ENCODE peak calls at places on chromosome 15, in seven cellular contexts. G, P, E, J, S, H and X are unnamed samples. For H4K20me1, the result is how much of the 10 kb centered on the place peaks cover.

GRCh38 chr15:40357246-40357645 is 773 bp upstream of the DISP2 start:
- DNase-seq in G (no peak), P (no peak), E (no peak), J (no peak), S (no peak), H (no peak), X (no peak)

GRCh38 chr15:43086551-43086950 is 19.3 kb downstream of the UBR1 start:
- DNase-seq in G (no peak), P (no peak), E (peak), J (no peak), S (peak), H (no peak), X (no peak)

GRCh38 chr15:66923438-66923881 is 141.9 kb upstream of the SMAD3 start:
- DNase-seq in G (peak), P (peak), E (no peak), J (no peak), S (no peak), H (no peak), X (no peak)

GRCh38 chr15:91148243-91148642 is 48.2 kb downstream of the SV2B start:
- DNase-seq in G (no peak), P (no peak), E (no peak), J (no peak), S (no peak), H (no peak), X (no peak)

GRCh38 chr15:69725957-69726356 is 273.3 kb downstream of the RPLP1 start:
- DNase-seq in G (no peak), P (no peak), E (no peak), J (no peak), S (no peak), H (no peak), X (no peak)

GRCh38 chr15:71333839-71334238 is 218.6 kb downstream of the THSD4 start:
- DNase-seq in G (no peak), P (no peak), E (peak), J (no peak), S (peak), H (no peak), X (no peak)

GRCh38 chr15:40328711-40329240 is 5.3 kb downstream of the INAFM2 start:
- DNase-seq in G (no peak), P (no peak), E (no peak), J (no peak), S (no peak), H (peak), X (no peak)

GRCh38 chr15:58551084-58551763 is 119.4 kb downstream of the LIPC start:
- DNase-seq in G (no peak), P (no peak), E (no peak), J (no peak), S (no peak), H (no peak), X (no peak)

GRCh38 chr15:57312323-57313133 is 63.8 kb upstream of the CGNL1 start:
- DNase-seq in G (no peak), P (no peak), E (no peak), J (no peak), S (no peak), H (no peak), X (no peak)

GRCh38 chr15:77568960-77569646 is 63.6 kb downstream of the LINGO1 start:
- DNase-seq in G (no peak), P (no peak), E (peak), J (peak), S (peak), H (no peak), X (no peak)

GRCh38 chr15:59165726-59166125 is 40.9 kb upstream of the LDHAL6B start:
- DNase-seq in G (no peak), P (no peak), E (no peak), J (peak), S (no peak), H (peak), X (peak)

GRCh38 chr15:23013681-23014080 is 25.7 kb downstream of the TUBGCP5 start:
- DNase-seq in G (no peak), P (no peak), E (no peak), J (no peak), S (no peak), H (no peak), X (no peak)

GRCh38 chr15:76155742-76156141 is 96.0 kb downstream of the TMEM266 start:
- DNase-seq in G (no peak), P (no peak), E (peak), J (no peak), S (no peak), H (no peak), X (no peak)

GRCh38 chr15:58182460-58183163 is 44.4 kb downstream of the AQP9 start:
- DNase-seq in G (no peak), P (peak), E (peak), J (peak), S (peak), H (peak), X (no peak)

GRCh38 chr15:84633311-84634227 is 20.5 kb downstream of the WDR73 start:
- DNase-seq in G (peak), P (peak), E (peak), J (peak), S (peak), H (peak), X (no peak)

GRCh38 chr15:57797608-57798267 is 91.2 kb downstream of the POLR2M start:
- DNase-seq in G (no peak), P (no peak), E (no peak), J (no peak), S (no peak), H (peak), X (no peak)

GRCh38 chr15:96064351-96064756 is 266.1 kb upstream of the NR2F2 start:
- DNase-seq in G (peak), P (no peak), E (peak), J (no peak), S (peak), H (no peak), X (no peak)

GRCh38 chr15:67828969-67829646 is 3.8 kb downstream of the SKOR1 start:
- DNase-seq in G (no peak), P (peak), E (no peak), J (no peak), S (no peak), H (no peak), X (no peak)

GRCh38 chr15:52727825-52728224 is 48.6 kb upstream of the ATOSA start:
- DNase-seq in G (peak), P (no peak), E (no peak), J (peak), S (no peak), H (peak), X (no peak)

GRCh38 chr15:25059698-25060471 is 105.1 kb downstream of the SNRPN start:
- DNase-seq in G (no peak), P (no peak), E (no peak), J (no peak), S (no peak), H (no peak), X (no peak)

GRCh38 chr15:101773496-101774100 is 29.7 kb upstream of the OR4F6 start:
- DNase-seq in G (no peak), P (peak), E (no peak), J (no peak), S (no peak), H (peak), X (no peak)

GRCh38 chr15:67144609-67145306 is 79.4 kb downstream of the SMAD3 start:
- DNase-seq in G (peak), P (no peak), E (peak), J (peak), S (peak), H (no peak), X (no peak)

GRCh38 chr15:90942354-90943120 is 7.5 kb downstream of the UNC45A start:
- DNase-seq in G (no peak), P (no peak), E (no peak), J (no peak), S (no peak), H (no peak), X (no peak)

GRCh38 chr15:57156210-57156887 is 220.0 kb upstream of the CGNL1 start:
- DNase-seq in G (no peak), P (no peak), E (no peak), J (no peak), S (no peak), H (no peak), X (no peak)

GRCh38 chr15:52514482-52514881 is 14.2 kb downstream of the MYO5A start:
- DNase-seq in G (no peak), P (no peak), E (no peak), J (peak), S (no peak), H (no peak), X (no peak)

GRCh38 chr15:74428970-74429783 is 4.6 kb downstream of the SEMA7A start:
- DNase-seq in G (no peak), P (no peak), E (no peak), J (no peak), S (no peak), H (no peak), X (no peak)
- H4K20me1 ChIP-seq in G (under half), P (under half), E (under half), J (under half), S (under half), H (under half), X (under half)

GRCh38 chr15:62832231-62832630 is 210.3 kb upstream of the TPM1 start:
- DNase-seq in G (peak), P (no peak), E (no peak), J (no peak), S (no peak), H (no peak), X (no peak)
- H3K4me3 ChIP-seq in G (peak), P (no peak), E (no peak), J (no peak), S (no peak), H (no peak), X (no peak)

GRCh38 chr15:47548189-47548588 is 169.1 kb upstream of the SEMA6D start:
- DNase-seq in G (no peak), P (no peak), E (no peak), J (no peak), S (no peak), H (no peak), X (no peak)
- H2AFZ ChIP-seq in G (no peak), P (no peak), E (no peak), J (no peak), S (peak), H (no peak), X (no peak)

GRCh38 chr15:85770014-85770721 is 24.6 kb downstream of the KLHL25 start:
- DNase-seq in G (no peak), P (no peak), E (no peak), J (no peak), S (no peak), H (no peak), X (no peak)
- H4K20me1 ChIP-seq in G (under half), P (under half), E (under half), J (under half), S (under half), H (under half), X (under half)

GRCh38 chr15:41893422-41894250 is at the start of gene SPTBN5:
- DNase-seq in G (no peak), P (no peak), E (no peak), J (peak), S (no peak), H (no peak), X (no peak)
- H3K4me3 ChIP-seq in G (no peak), P (no peak), E (no peak), J (peak), S (no peak), H (no peak), X (peak)

DNA sequence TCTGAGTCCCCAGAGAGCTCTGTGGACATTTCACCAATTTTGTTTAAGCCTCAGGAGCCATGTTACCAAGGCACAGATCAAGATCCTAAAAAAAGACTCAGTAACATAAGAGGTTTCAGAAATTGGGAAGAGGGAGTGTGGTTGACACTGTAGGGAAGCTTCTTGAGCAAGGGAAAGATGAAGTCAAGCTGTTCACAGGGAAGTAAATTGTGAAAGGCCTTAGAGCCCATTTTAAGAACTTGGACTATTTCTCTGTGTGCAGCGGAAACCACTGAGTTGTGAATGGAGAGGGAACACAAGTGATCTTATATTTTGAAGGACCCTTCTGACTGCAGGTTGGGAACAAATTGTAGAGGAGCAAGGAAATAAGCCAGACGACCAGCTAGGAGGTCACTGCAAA is 18.7 kb downstream of the BCL2A1 start:
- DNase-seq in G (no peak), P (no peak), E (no peak), J (no peak), S (peak), H (no peak), X (no peak)
- H2AFZ ChIP-seq in G (no peak), P (no peak), E (no peak), J (no peak), S (no peak), H (no peak), X (no peak)